ENCODE peak calls at places on chromosomes 16 and 17, in four cellular contexts. A is fibroblast of lung, D is AG10803, F is A549. R is an unnamed sample.

GRCh38 chr17:20123209-20123608 is 114.0 kb downstream of the SPECC1 start:
- DNase-seq in A (no peak), F (no peak), D (no peak), R (no peak)

GRCh38 chr17:29661220-29661619 is 38.5 kb upstream of the CORO6 start:
- DNase-seq in A (no peak), D (no peak), F (no peak), R (no peak)

GRCh38 chr17:30095507-30096244 is 20.9 kb upstream of the NSRP1 start:
- DNase-seq in F (peak; percentile 79), D (peak; percentile 79), A (peak; percentile 80), R (peak; percentile 50)

GRCh38 chr17:58614854-58615409 is 76.9 kb downstream of the TEX14 start:
- DNase-seq in A (no peak), D (no peak), F (no peak), R (no peak)

GRCh38 chr17:48241131-48241591 is 133.6 kb downstream of the SNX11 start:
- DNase-seq in A (peak; percentile 82), D (peak; percentile 81), F (peak; percentile 90), R (peak; percentile 34)

GRCh38 chr16:50747206-50747956 is 5.5 kb downstream of the CYLD start:
- DNase-seq in D (no peak), F (peak; percentile 22), A (peak; percentile 10), R (no peak)

GRCh38 chr17:1644493-1645206 is 882 bp downstream of the SCARF1 start:
- DNase-seq in D (peak; percentile 29), A (peak; percentile 67), F (no peak), R (no peak)

GRCh38 chr17:37824534-37825485 is 80.0 kb upstream of the HNF1B start:
- DNase-seq in F (peak; percentile 79), D (peak; percentile 81), A (peak; percentile 92), R (peak; percentile 47)

GRCh38 chr16:23403547-23403946 is 49.4 kb downstream of the COG7 start:
- DNase-seq in D (no peak), F (no peak), A (no peak), R (no peak)

GRCh38 chr16:81521141-81521626 is 76.6 kb downstream of the CMIP start:
- DNase-seq in D (no peak), A (no peak), F (no peak), R (no peak)

GRCh38 chr16:1964046-1964505 is 550 bp downstream of the RPS2 start:
- DNase-seq in F (peak; percentile 30), A (no peak), D (peak; percentile 33), R (no peak)

GRCh38 chr17:1762233-1762905 is 509 bp downstream of the SERPINF1 start:
- DNase-seq in A (peak; percentile 64), F (no peak), D (peak; percentile 52), R (no peak)

GRCh38 chr16:58032710-58033293 is 7.2 kb downstream of the MMP15 start:
- DNase-seq in D (no peak), A (no peak), F (no peak), R (no peak)

GRCh38 chr16:31331141-31331764 is 23.7 kb upstream of the ITGAX start:
- DNase-seq in A (no peak), F (no peak), D (no peak), R (no peak)
- H3K4me3 ChIP-seq in A (no peak overlapping the region), F (peak overlapping the region; percentile 41), D (peak overlapping the region; percentile 12), R (no peak overlapping the region)

DNA sequence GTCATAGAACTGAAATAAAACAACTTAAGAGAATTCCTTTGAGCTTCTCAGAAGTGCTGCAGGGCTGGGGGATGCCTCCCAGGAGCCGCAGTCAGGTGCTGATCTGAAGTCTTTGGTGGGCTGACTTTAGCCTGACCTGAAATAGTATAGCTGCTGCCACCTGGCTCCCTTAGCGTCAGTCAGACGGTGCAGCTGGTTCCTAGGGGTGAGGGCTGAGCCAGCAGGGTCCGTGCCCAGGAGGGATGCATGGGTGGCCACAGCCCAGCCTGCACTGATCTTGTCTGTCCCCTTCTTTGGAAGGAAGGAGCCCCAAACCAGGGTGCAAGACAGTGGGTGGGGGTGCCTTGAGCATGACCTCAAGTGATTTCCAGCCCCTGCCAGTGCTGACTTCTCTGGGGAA is 11.5 kb downstream of the MAPT start:
- DNase-seq in D (no peak), A (no peak), F (no peak), R (no peak)
- H3K4me3 ChIP-seq in D (no peak overlapping the region), A (no peak overlapping the region), F (no peak overlapping the region), R (no peak overlapping the region)

GRCh38 chr16:85437161-85438052 is 175.7 kb upstream of the GSE1 start:
- DNase-seq in D (no peak), F (no peak), A (no peak), R (no peak)
- H3K4me3 ChIP-seq in D (no peak overlapping the region), F (no peak overlapping the region), A (no peak overlapping the region), R (no peak overlapping the region)

GRCh38 chr16:67652578-67653130 is 7.4 kb downstream of the ACD start:
- DNase-seq in D (no peak), F (no peak), A (no peak), R (no peak)
- H3K4me3 ChIP-seq in D (peak overlapping the region; percentile 41), F (peak overlapping the region; percentile 58), A (no peak overlapping the region), R (peak overlapping the region; percentile 24)

DNA sequence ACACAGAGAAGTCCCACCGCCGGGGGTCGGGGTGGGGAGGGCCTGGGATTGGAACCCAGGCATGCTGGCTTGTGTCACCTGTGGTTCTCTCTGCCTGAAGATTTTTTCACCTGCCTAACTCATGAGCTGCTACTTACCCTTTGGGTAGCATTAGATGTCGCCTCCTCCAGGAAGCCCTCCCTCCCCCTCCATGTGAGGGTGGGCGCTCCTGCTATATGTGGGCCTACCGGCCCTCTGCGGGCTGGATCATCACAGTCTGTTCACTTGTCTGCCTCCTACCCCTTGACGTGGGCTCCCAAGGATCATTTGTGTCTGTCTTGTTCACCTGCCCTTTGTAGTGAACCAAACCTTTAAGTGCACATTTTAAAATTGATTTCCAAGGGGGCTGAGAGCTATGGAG is 106.8 kb downstream of the SEC14L1 start:
- DNase-seq in D (no peak), A (no peak), F (no peak), R (no peak)
- H3K4me3 ChIP-seq in D (no peak overlapping the region), A (no peak overlapping the region), F (peak overlapping the region; percentile 57), R (no peak overlapping the region)

GRCh38 chr17:8439681-8440080 is 4.0 kb downstream of the NDEL1 start:
- DNase-seq in F (no peak), D (no peak), A (no peak), R (no peak)
- H3K4me3 ChIP-seq in F (no peak overlapping the region), D (no peak overlapping the region), A (no peak overlapping the region), R (no peak overlapping the region)

GRCh38 chr17:74937064-74938051 is 1.7 kb downstream of the OTOP3 start:
- DNase-seq in A (no peak), D (no peak), F (no peak), R (no peak)
- H3K4me3 ChIP-seq in A (no peak overlapping the region), D (no peak overlapping the region), F (no peak overlapping the region), R (no peak overlapping the region)

DNA sequence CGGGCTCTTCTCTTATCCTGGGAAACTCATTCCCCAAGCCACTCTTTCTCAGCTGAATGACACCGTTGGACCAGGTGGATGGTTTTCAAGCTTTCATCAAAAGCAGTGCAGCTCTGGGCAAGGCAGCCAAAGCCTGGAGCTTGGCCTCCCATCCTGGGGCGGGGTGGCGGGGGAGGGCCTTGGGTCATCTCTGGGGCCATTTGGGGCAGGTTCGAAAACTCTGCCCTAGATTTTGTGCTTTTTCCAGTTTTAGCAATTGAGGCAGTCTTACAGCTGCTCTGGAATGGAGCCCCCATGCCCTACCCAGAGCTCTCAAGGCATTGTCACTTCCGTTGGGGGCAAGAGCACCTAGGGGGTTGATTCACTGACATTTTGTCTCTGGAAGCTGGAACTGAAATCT is 9.1 kb downstream of the MPRIP start:
- DNase-seq in D (no peak), F (no peak), A (no peak), R (no peak)
- H3K4me3 ChIP-seq in D (no peak overlapping the region), F (no peak overlapping the region), A (no peak overlapping the region), R (no peak overlapping the region)

DNA sequence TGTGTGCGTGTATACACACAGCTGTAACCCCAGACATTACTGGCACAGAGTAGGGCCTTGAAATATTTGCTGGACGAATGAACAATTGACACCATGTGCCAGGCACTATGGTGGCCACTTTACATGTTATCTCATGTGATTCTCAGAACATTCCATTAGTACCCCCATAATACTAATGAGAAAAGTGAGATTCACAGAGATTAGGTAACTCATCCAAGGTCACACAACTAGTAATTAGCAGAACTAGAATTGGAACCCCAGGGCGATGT is 2.0 kb upstream of the MATCAP1 start:
- DNase-seq in A (no peak), F (no peak), D (no peak), R (no peak)
- H3K4me3 ChIP-seq in A (no peak overlapping the region), F (no peak overlapping the region), D (peak overlapping the region; percentile 14), R (no peak overlapping the region)

GRCh38 chr17:79006794-79007503 is 2.6 kb downstream of the CANT1 start:
- DNase-seq in F (no peak), A (no peak), D (no peak), R (no peak)
- H3K4me3 ChIP-seq in F (no peak overlapping the region), A (no peak overlapping the region), D (no peak overlapping the region), R (no peak overlapping the region)